ENCODE peak calls at places on chromosomes 16 and 17, in eight cellular contexts. One of them, this sample, is unnamed.

GRCh38 chr17:7701681-7702080 is 3.3 kb upstream of the EFNB3 start:
- DNase-seq in lung: no peak
- DNase-seq in A673: no peak
- DNase-seq in left ventricle myocardium inferior: no peak
- DNase-seq in tibial nerve: no peak
- DNase-seq in neuronal stem cell: no peak
- DNase-seq in CD8-positive, alpha-beta T cell: no peak
- DNase-seq in fibroblast of lung: no peak
- DNase-seq in this sample: no peak

GRCh38 chr16:28935924-28936783 is 4.4 kb downstream of the CD19 start:
- DNase-seq in lung: peak; percentile 88
- DNase-seq in A673: peak; percentile 87
- DNase-seq in left ventricle myocardium inferior: peak; percentile 76
- DNase-seq in tibial nerve: peak; percentile 73
- DNase-seq in neuronal stem cell: no peak
- DNase-seq in CD8-positive, alpha-beta T cell: peak; percentile 61
- DNase-seq in fibroblast of lung: peak; percentile 51
- DNase-seq in this sample: peak; percentile 87

GRCh38 chr17:33750943-33751701 is 458.0 kb upstream of the ASIC2 start:
- DNase-seq in lung: peak; percentile 65
- DNase-seq in A673: peak; percentile 55
- DNase-seq in left ventricle myocardium inferior: peak; percentile 49
- DNase-seq in tibial nerve: peak; percentile 85
- DNase-seq in neuronal stem cell: peak; percentile 70
- DNase-seq in CD8-positive, alpha-beta T cell: peak; percentile 40
- DNase-seq in fibroblast of lung: peak; percentile 41
- DNase-seq in this sample: peak; percentile 32

GRCh38 chr17:18109935-18110334 is 1.4 kb downstream of the MYO15A start:
- DNase-seq in lung: no peak
- DNase-seq in A673: no peak
- DNase-seq in left ventricle myocardium inferior: no peak
- DNase-seq in tibial nerve: no peak
- DNase-seq in neuronal stem cell: no peak
- DNase-seq in CD8-positive, alpha-beta T cell: no peak
- DNase-seq in fibroblast of lung: no peak
- DNase-seq in this sample: no peak

GRCh38 chr17:48026503-48027321 is 10.9 kb downstream of the COPZ2 start:
- DNase-seq in lung: peak; percentile 85
- DNase-seq in A673: peak; percentile 88
- DNase-seq in left ventricle myocardium inferior: peak; percentile 83
- DNase-seq in tibial nerve: peak; percentile 83
- DNase-seq in neuronal stem cell: peak; percentile 87
- DNase-seq in CD8-positive, alpha-beta T cell: no peak
- DNase-seq in fibroblast of lung: peak; percentile 88
- DNase-seq in this sample: peak; percentile 61

GRCh38 chr16:19884021-19884485 is 595 bp downstream of the GPRC5B start:
- DNase-seq in lung: no peak
- DNase-seq in A673: no peak
- DNase-seq in left ventricle myocardium inferior: peak; percentile 23
- DNase-seq in tibial nerve: no peak
- DNase-seq in neuronal stem cell: no peak
- DNase-seq in CD8-positive, alpha-beta T cell: no peak
- DNase-seq in fibroblast of lung: no peak
- DNase-seq in this sample: no peak

GRCh38 chr17:36057900-36058299 is 6.2 kb upstream of the CCL18 start:
- DNase-seq in lung: no peak
- DNase-seq in A673: no peak
- DNase-seq in left ventricle myocardium inferior: no peak
- DNase-seq in tibial nerve: no peak
- DNase-seq in neuronal stem cell: no peak
- DNase-seq in CD8-positive, alpha-beta T cell: no peak
- DNase-seq in fibroblast of lung: no peak
- DNase-seq in this sample: no peak

GRCh38 chr16:4734730-4735575 is 616 bp downstream of the DNAAF8 start:
- DNase-seq in lung: peak; percentile 91
- DNase-seq in A673: peak; percentile 89
- DNase-seq in left ventricle myocardium inferior: peak; percentile 91
- DNase-seq in tibial nerve: peak; percentile 88
- DNase-seq in neuronal stem cell: peak; percentile 85
- DNase-seq in CD8-positive, alpha-beta T cell: peak; percentile 96
- DNase-seq in fibroblast of lung: peak; percentile 71
- DNase-seq in this sample: peak; percentile 91

GRCh38 chr16:28609631-28610594 is at the start of gene SULT1A1:
- DNase-seq in lung: peak; percentile 86
- DNase-seq in A673: peak; percentile 33
- DNase-seq in left ventricle myocardium inferior: peak; percentile 65
- DNase-seq in tibial nerve: peak; percentile 46
- DNase-seq in neuronal stem cell: no peak
- DNase-seq in CD8-positive, alpha-beta T cell: no peak
- DNase-seq in fibroblast of lung: no peak
- DNase-seq in this sample: no peak

GRCh38 chr17:14112407-14112806 is 43.1 kb downstream of the COX10 start:
- DNase-seq in lung: no peak
- DNase-seq in A673: no peak
- DNase-seq in left ventricle myocardium inferior: no peak
- DNase-seq in tibial nerve: no peak
- DNase-seq in neuronal stem cell: no peak
- DNase-seq in CD8-positive, alpha-beta T cell: no peak
- DNase-seq in fibroblast of lung: no peak
- DNase-seq in this sample: no peak

GRCh38 chr17:66304304-66305174 is 2.1 kb downstream of the PRKCA start:
- DNase-seq in lung: no peak
- DNase-seq in A673: peak; percentile 53
- DNase-seq in left ventricle myocardium inferior: no peak
- DNase-seq in tibial nerve: no peak
- DNase-seq in neuronal stem cell: peak; percentile 24
- DNase-seq in CD8-positive, alpha-beta T cell: no peak
- DNase-seq in fibroblast of lung: peak; percentile 51
- DNase-seq in this sample: no peak

GRCh38 chr16:49462989-49463371 is 89.4 kb downstream of the C16orf78 start:
- DNase-seq in lung: no peak
- DNase-seq in A673: no peak
- DNase-seq in left ventricle myocardium inferior: no peak
- DNase-seq in tibial nerve: no peak
- DNase-seq in neuronal stem cell: no peak
- DNase-seq in CD8-positive, alpha-beta T cell: no peak
- DNase-seq in fibroblast of lung: no peak
- DNase-seq in this sample: peak; percentile 22

GRCh38 chr17:29659155-29659554 is 36.4 kb upstream of the CORO6 start:
- DNase-seq in lung: no peak
- DNase-seq in A673: no peak
- DNase-seq in left ventricle myocardium inferior: no peak
- DNase-seq in tibial nerve: no peak
- DNase-seq in neuronal stem cell: no peak
- DNase-seq in CD8-positive, alpha-beta T cell: no peak
- DNase-seq in fibroblast of lung: peak; percentile 65
- DNase-seq in this sample: no peak

GRCh38 chr16:21589551-21589950 is 9.8 kb upstream of the METTL9 start:
- DNase-seq in lung: no peak
- DNase-seq in A673: no peak
- DNase-seq in left ventricle myocardium inferior: no peak
- DNase-seq in tibial nerve: no peak
- DNase-seq in neuronal stem cell: no peak
- DNase-seq in CD8-positive, alpha-beta T cell: no peak
- DNase-seq in fibroblast of lung: no peak
- DNase-seq in this sample: no peak

GRCh38 chr17:57463103-57463885 is 207.0 kb downstream of the MSI2 start:
- DNase-seq in lung: no peak
- DNase-seq in A673: no peak
- DNase-seq in left ventricle myocardium inferior: no peak
- DNase-seq in tibial nerve: no peak
- DNase-seq in neuronal stem cell: no peak
- DNase-seq in CD8-positive, alpha-beta T cell: no peak
- DNase-seq in fibroblast of lung: peak; percentile 95
- DNase-seq in this sample: no peak

GRCh38 chr16:9681556-9681955 is 500.7 kb downstream of the GRIN2A start:
- DNase-seq in lung: no peak
- DNase-seq in A673: no peak
- DNase-seq in left ventricle myocardium inferior: no peak
- DNase-seq in tibial nerve: no peak
- DNase-seq in neuronal stem cell: no peak
- DNase-seq in CD8-positive, alpha-beta T cell: no peak
- DNase-seq in fibroblast of lung: no peak
- DNase-seq in this sample: no peak

GRCh38 chr16:9680021-9680655 is 502.1 kb downstream of the GRIN2A start:
- DNase-seq in lung: no peak
- DNase-seq in A673: no peak
- DNase-seq in left ventricle myocardium inferior: no peak
- DNase-seq in tibial nerve: no peak
- DNase-seq in neuronal stem cell: no peak
- DNase-seq in CD8-positive, alpha-beta T cell: no peak
- DNase-seq in fibroblast of lung: no peak
- DNase-seq in this sample: no peak

GRCh38 chr16:9682320-9682719 is 499.9 kb downstream of the GRIN2A start:
- DNase-seq in lung: no peak
- DNase-seq in A673: no peak
- DNase-seq in left ventricle myocardium inferior: no peak
- DNase-seq in tibial nerve: no peak
- DNase-seq in neuronal stem cell: no peak
- DNase-seq in CD8-positive, alpha-beta T cell: no peak
- DNase-seq in fibroblast of lung: no peak
- DNase-seq in this sample: no peak

GRCh38 chr16:9683677-9684076 is 498.6 kb downstream of the GRIN2A start:
- DNase-seq in lung: no peak
- DNase-seq in A673: no peak
- DNase-seq in left ventricle myocardium inferior: no peak
- DNase-seq in tibial nerve: no peak
- DNase-seq in neuronal stem cell: no peak
- DNase-seq in CD8-positive, alpha-beta T cell: no peak
- DNase-seq in fibroblast of lung: no peak
- DNase-seq in this sample: no peak

GRCh38 chr16:9680968-9681367 is 501.3 kb downstream of the GRIN2A start:
- DNase-seq in lung: no peak
- DNase-seq in A673: no peak
- DNase-seq in left ventricle myocardium inferior: no peak
- DNase-seq in tibial nerve: no peak
- DNase-seq in neuronal stem cell: no peak
- DNase-seq in CD8-positive, alpha-beta T cell: no peak
- DNase-seq in fibroblast of lung: no peak
- DNase-seq in this sample: no peak
- H3K27ac ChIP-seq in lung: no peak overlapping the region
- H3K27ac ChIP-seq in A673: no peak overlapping the region
- H3K27ac ChIP-seq in left ventricle myocardium inferior: no peak overlapping the region
- H3K27ac ChIP-seq in tibial nerve: no peak overlapping the region
- H3K27ac ChIP-seq in neuronal stem cell: no peak overlapping the region
- H3K27ac ChIP-seq in CD8-positive, alpha-beta T cell: no peak overlapping the region
- H3K27ac ChIP-seq in fibroblast of lung: no peak overlapping the region
- H3K27ac ChIP-seq in this sample: no peak overlapping the region

GRCh38 chr16:88385831-88386815 is 3.4 kb downstream of the ZNF469 start:
- DNase-seq in lung: no peak
- DNase-seq in A673: no peak
- DNase-seq in left ventricle myocardium inferior: peak; percentile 8
- DNase-seq in tibial nerve: no peak
- DNase-seq in neuronal stem cell: no peak
- DNase-seq in CD8-positive, alpha-beta T cell: no peak
- DNase-seq in fibroblast of lung: no peak
- DNase-seq in this sample: no peak
- H3K27me3 ChIP-seq in lung: no peaks in the 10 kb centered on the region
- H3K27me3 ChIP-seq in A673: peaks cover 94% of the 10 kb centered on the region
- H3K27me3 ChIP-seq in left ventricle myocardium inferior: peaks cover 82% of the 10 kb centered on the region
- H3K27me3 ChIP-seq in tibial nerve: no peaks in the 10 kb centered on the region
- H3K27me3 ChIP-seq in neuronal stem cell: peaks cover 97% of the 10 kb centered on the region
- H3K27me3 ChIP-seq in CD8-positive, alpha-beta T cell: peaks cover 10% of the 10 kb centered on the region
- H3K27me3 ChIP-seq in fibroblast of lung: no peaks in the 10 kb centered on the region
- H3K27me3 ChIP-seq in this sample: peaks cover 11% of the 10 kb centered on the region

GRCh38 chr16:85307552-85308364 is 195.5 kb upstream of the CIBAR2 start:
- DNase-seq in lung: no peak
- DNase-seq in A673: no peak
- DNase-seq in left ventricle myocardium inferior: no peak
- DNase-seq in tibial nerve: no peak
- DNase-seq in neuronal stem cell: no peak
- DNase-seq in CD8-positive, alpha-beta T cell: no peak
- DNase-seq in fibroblast of lung: no peak
- DNase-seq in this sample: no peak

GRCh38 chr16:85304337-85304736 is 192.1 kb upstream of the CIBAR2 start:
- DNase-seq in lung: no peak
- DNase-seq in A673: no peak
- DNase-seq in left ventricle myocardium inferior: no peak
- DNase-seq in tibial nerve: no peak
- DNase-seq in neuronal stem cell: no peak
- DNase-seq in CD8-positive, alpha-beta T cell: no peak
- DNase-seq in fibroblast of lung: no peak
- DNase-seq in this sample: no peak

GRCh38 chr16:85308585-85309540 is 196.6 kb upstream of the CIBAR2 start:
- DNase-seq in lung: no peak
- DNase-seq in A673: no peak
- DNase-seq in left ventricle myocardium inferior: no peak
- DNase-seq in tibial nerve: no peak
- DNase-seq in neuronal stem cell: no peak
- DNase-seq in CD8-positive, alpha-beta T cell: no peak
- DNase-seq in fibroblast of lung: no peak
- DNase-seq in this sample: no peak

GRCh38 chr16:85306071-85306792 is 194.0 kb upstream of the CIBAR2 start:
- DNase-seq in lung: peak; percentile 92
- DNase-seq in A673: no peak
- DNase-seq in left ventricle myocardium inferior: peak; percentile 84
- DNase-seq in tibial nerve: peak; percentile 87
- DNase-seq in neuronal stem cell: no peak
- DNase-seq in CD8-positive, alpha-beta T cell: peak; percentile 68
- DNase-seq in fibroblast of lung: peak; percentile 72
- DNase-seq in this sample: peak; percentile 94

DNA sequence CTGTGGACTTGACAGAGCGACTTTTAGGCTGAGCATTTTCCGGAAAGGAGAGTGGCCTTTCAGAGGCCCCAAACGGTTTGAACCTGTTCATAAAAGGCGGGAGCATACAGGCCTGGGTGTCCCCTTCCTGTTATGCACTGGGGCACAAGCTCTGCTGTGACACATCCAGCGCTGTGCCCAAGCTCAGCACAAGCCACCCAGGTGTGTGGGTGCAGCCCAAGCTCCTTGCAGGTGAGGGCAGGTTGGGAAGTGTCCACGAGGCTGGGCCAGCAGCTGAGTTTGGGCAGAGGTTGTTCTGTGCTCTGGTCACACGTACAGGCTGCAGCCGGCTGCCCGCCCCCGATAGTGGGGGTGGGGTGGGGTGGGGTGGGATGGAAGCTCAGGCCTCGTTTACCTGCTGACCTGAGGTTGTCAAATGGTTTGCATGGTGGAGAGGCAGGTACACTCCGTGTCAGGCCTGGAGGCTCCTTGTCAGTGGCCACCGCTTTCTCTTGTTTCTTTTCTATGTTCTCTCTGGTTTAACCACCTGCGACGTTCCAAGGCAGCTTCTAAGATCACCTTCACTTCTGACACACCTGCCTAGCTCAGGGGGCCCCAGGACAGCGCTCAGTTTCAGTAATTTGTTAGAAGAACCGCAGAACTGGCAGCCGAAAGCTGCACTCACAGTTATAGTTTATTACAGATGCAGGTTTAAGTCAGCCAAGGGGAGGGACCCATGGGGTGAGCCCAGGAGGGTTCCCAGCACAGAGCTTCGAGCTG is 194.7 kb upstream of the CIBAR2 start:
- DNase-seq in lung: no peak
- DNase-seq in A673: no peak
- DNase-seq in left ventricle myocardium inferior: no peak
- DNase-seq in tibial nerve: no peak
- DNase-seq in neuronal stem cell: no peak
- DNase-seq in CD8-positive, alpha-beta T cell: no peak
- DNase-seq in fibroblast of lung: no peak
- DNase-seq in this sample: no peak
- H3K27ac ChIP-seq in lung: no peak overlapping the region
- H3K27ac ChIP-seq in A673: peak overlapping the region; percentile 37
- H3K27ac ChIP-seq in left ventricle myocardium inferior: peak overlapping the region; percentile 53
- H3K27ac ChIP-seq in tibial nerve: peak overlapping the region; percentile 89
- H3K27ac ChIP-seq in neuronal stem cell: no peak overlapping the region
- H3K27ac ChIP-seq in CD8-positive, alpha-beta T cell: no peak overlapping the region
- H3K27ac ChIP-seq in fibroblast of lung: no peak overlapping the region
- H3K27ac ChIP-seq in this sample: peak overlapping the region; percentile 63

GRCh38 chr16:89350701-89351380 is 133.3 kb downstream of the ZNF778 start:
- DNase-seq in lung: no peak
- DNase-seq in A673: no peak
- DNase-seq in left ventricle myocardium inferior: no peak
- DNase-seq in tibial nerve: no peak
- DNase-seq in neuronal stem cell: no peak
- DNase-seq in CD8-positive, alpha-beta T cell: no peak
- DNase-seq in fibroblast of lung: peak; percentile 70
- DNase-seq in this sample: no peak
- H3K27me3 ChIP-seq in lung: no peaks in the 10 kb centered on the region
- H3K27me3 ChIP-seq in A673: no peaks in the 10 kb centered on the region
- H3K27me3 ChIP-seq in left ventricle myocardium inferior: no peaks in the 10 kb centered on the region
- H3K27me3 ChIP-seq in tibial nerve: no peaks in the 10 kb centered on the region
- H3K27me3 ChIP-seq in neuronal stem cell: no peaks in the 10 kb centered on the region
- H3K27me3 ChIP-seq in CD8-positive, alpha-beta T cell: no peaks in the 10 kb centered on the region
- H3K27me3 ChIP-seq in fibroblast of lung: no peaks in the 10 kb centered on the region
- H3K27me3 ChIP-seq in this sample: no peaks in the 10 kb centered on the region